ENCODE peak calls at places on chromosome 16, in five cellular contexts. J is GM04503; T is NCI-H2107; L is choroid plexus epithelial cell; M is stimulated activated CD8-positive, alpha-beta memory T cell treated with anti-CD3 and anti-CD28 coated beads, Interleukin-7, amount 100 ng/mL, for 4 hours. E is an unnamed sample.

GRCh38 chr16:67848118-67848517 is 625 bp upstream of the CENPT start:
- DNase-seq in J (no peak), T (no peak), L (no peak), M (no peak), E (no peak)

GRCh38 chr16:46884513-46885293 is 541 bp downstream of the GPT2 start:
- DNase-seq in J (no peak), T (no peak), L (peak), M (no peak), E (no peak)

GRCh38 chr16:525520-526180 is 1.9 kb upstream of the CAPN15 start:
- DNase-seq in J (peak), T (no peak), L (peak), M (peak), E (peak)

GRCh38 chr16:4052801-4053662 is 63.2 kb downstream of the ADCY9 start:
- DNase-seq in J (peak), T (peak), L (no peak), M (no peak), E (peak)

GRCh38 chr16:85523602-85524364 is 89.3 kb upstream of the GSE1 start:
- DNase-seq in J (no peak), T (peak), L (peak), M (no peak), E (no peak)

GRCh38 chr16:12468552-12468951 is 335.1 kb downstream of the CPPED1 start:
- DNase-seq in J (no peak), T (no peak), L (no peak), M (no peak), E (no peak)

GRCh38 chr16:69083306-69083941 is 22.0 kb upstream of the HAS3 start:
- DNase-seq in J (no peak), T (no peak), L (no peak), M (no peak), E (no peak)

GRCh38 chr16:68490829-68491575 is 42.7 kb upstream of the SMPD3 start:
- DNase-seq in J (no peak), T (peak), L (peak), M (no peak), E (peak)

GRCh38 chr16:1991135-1991551 is 1.4 kb downstream of the SYNGR3 start:
- DNase-seq in J (no peak), T (no peak), L (no peak), M (no peak), E (no peak)

GRCh38 chr16:47492428-47493357 is 31.6 kb downstream of the PHKB start:
- DNase-seq in J (no peak), T (no peak), L (peak), M (no peak), E (peak)

GRCh38 chr16:23317266-23317661 is 15.2 kb downstream of the SCNN1B start:
- DNase-seq in J (no peak), T (peak), L (no peak), M (no peak), E (no peak)

GRCh38 chr16:89408315-89408714 is 82.0 kb downstream of the ANKRD11 start:
- DNase-seq in J (no peak), T (no peak), L (no peak), M (no peak), E (no peak)

GRCh38 chr16:68383858-68384257 is 64.5 kb downstream of the SMPD3 start:
- DNase-seq in J (no peak), T (no peak), L (no peak), M (no peak), E (no peak)

GRCh38 chr16:82384017-82384416 is 214.0 kb upstream of the MPHOSPH6 start:
- DNase-seq in J (no peak), T (no peak), L (no peak), M (no peak), E (no peak)

GRCh38 chr16:12061336-12062055 is 85.0 kb downstream of the SNX29 start:
- DNase-seq in J (no peak), T (no peak), L (peak), M (no peak), E (no peak)

GRCh38 chr16:2224183-2224486 is 744 bp downstream of the E4F1 start:
- DNase-seq in J (no peak), T (no peak), L (peak), M (no peak), E (peak)

E was measured in GM04504.